ENCODE peak calls at places on chromosome 10, in ten cellular contexts. One of them, this sample, is unnamed.

GRCh38 chr10:35574924-35575352 is 30.2 kb upstream of the GJD4 start:
- DNase-seq in AG04450: peak
- DNase-seq in stimulated activated naive CD8-positive, alpha-beta T cell treated with anti-CD3 and anti-CD28 coated beads, Interleukin-15, Interleukin-2, amounts not matched to agents 100 U/mL and 50 U/mL, for 24 hours: no peak
- DNase-seq in stimulated activated CD4-positive, alpha-beta T cell treated with anti-CD3 and anti-CD28 coated beads, Interleukin-15, amount 100 ng/mL, for 1 hour: no peak
- DNase-seq in IMR-90: peak
- DNase-seq in omental fat pad: no peak
- DNase-seq in WTC11: peak
- DNase-seq in activated CD8-positive, alpha-beta memory T cell treated with anti-CD3 and anti-CD28 coated beads for 48 hours: no peak
- DNase-seq in activated naive CD4-positive, alpha-beta T cell treated with anti-CD3 and anti-CD28 coated beads, Interleukin-2, amount 10 ng/mL, durations not matched to agents 7 days and 5 days: no peak
- DNase-seq in T-helper 9 cell: no peak
- DNase-seq in this sample: no peak

GRCh38 chr10:31912289-31912688 is 16.3 kb downstream of the ARHGAP12 start:
- DNase-seq in AG04450: no peak
- DNase-seq in stimulated activated naive CD8-positive, alpha-beta T cell treated with anti-CD3 and anti-CD28 coated beads, Interleukin-15, Interleukin-2, amounts not matched to agents 100 U/mL and 50 U/mL, for 24 hours: no peak
- DNase-seq in stimulated activated CD4-positive, alpha-beta T cell treated with anti-CD3 and anti-CD28 coated beads, Interleukin-15, amount 100 ng/mL, for 1 hour: no peak
- DNase-seq in IMR-90: peak
- DNase-seq in omental fat pad: no peak
- DNase-seq in WTC11: no peak
- DNase-seq in activated CD8-positive, alpha-beta memory T cell treated with anti-CD3 and anti-CD28 coated beads for 48 hours: no peak
- DNase-seq in activated naive CD4-positive, alpha-beta T cell treated with anti-CD3 and anti-CD28 coated beads, Interleukin-2, amount 10 ng/mL, durations not matched to agents 7 days and 5 days: no peak
- DNase-seq in T-helper 9 cell: no peak
- DNase-seq in this sample: no peak

GRCh38 chr10:101310528-101311439 is 43.2 kb upstream of the BTRC start:
- DNase-seq in AG04450: no peak
- DNase-seq in stimulated activated naive CD8-positive, alpha-beta T cell treated with anti-CD3 and anti-CD28 coated beads, Interleukin-15, Interleukin-2, amounts not matched to agents 100 U/mL and 50 U/mL, for 24 hours: peak
- DNase-seq in stimulated activated CD4-positive, alpha-beta T cell treated with anti-CD3 and anti-CD28 coated beads, Interleukin-15, amount 100 ng/mL, for 1 hour: no peak
- DNase-seq in IMR-90: no peak
- DNase-seq in omental fat pad: no peak
- DNase-seq in WTC11: peak
- DNase-seq in activated CD8-positive, alpha-beta memory T cell treated with anti-CD3 and anti-CD28 coated beads for 48 hours: no peak
- DNase-seq in activated naive CD4-positive, alpha-beta T cell treated with anti-CD3 and anti-CD28 coated beads, Interleukin-2, amount 10 ng/mL, durations not matched to agents 7 days and 5 days: no peak
- DNase-seq in T-helper 9 cell: no peak
- DNase-seq in this sample: no peak

GRCh38 chr10:37403776-37404175 is 278.4 kb downstream of the ANKRD30A start:
- DNase-seq in AG04450: no peak
- DNase-seq in stimulated activated naive CD8-positive, alpha-beta T cell treated with anti-CD3 and anti-CD28 coated beads, Interleukin-15, Interleukin-2, amounts not matched to agents 100 U/mL and 50 U/mL, for 24 hours: no peak
- DNase-seq in stimulated activated CD4-positive, alpha-beta T cell treated with anti-CD3 and anti-CD28 coated beads, Interleukin-15, amount 100 ng/mL, for 1 hour: no peak
- DNase-seq in IMR-90: no peak
- DNase-seq in omental fat pad: no peak
- DNase-seq in WTC11: no peak
- DNase-seq in activated CD8-positive, alpha-beta memory T cell treated with anti-CD3 and anti-CD28 coated beads for 48 hours: no peak
- DNase-seq in activated naive CD4-positive, alpha-beta T cell treated with anti-CD3 and anti-CD28 coated beads, Interleukin-2, amount 10 ng/mL, durations not matched to agents 7 days and 5 days: no peak
- DNase-seq in T-helper 9 cell: no peak
- DNase-seq in this sample: no peak

GRCh38 chr10:29150010-29150409 is 138.9 kb upstream of the LYZL1 start:
- DNase-seq in AG04450: no peak
- DNase-seq in stimulated activated naive CD8-positive, alpha-beta T cell treated with anti-CD3 and anti-CD28 coated beads, Interleukin-15, Interleukin-2, amounts not matched to agents 100 U/mL and 50 U/mL, for 24 hours: no peak
- DNase-seq in stimulated activated CD4-positive, alpha-beta T cell treated with anti-CD3 and anti-CD28 coated beads, Interleukin-15, amount 100 ng/mL, for 1 hour: no peak
- DNase-seq in IMR-90: no peak
- DNase-seq in omental fat pad: no peak
- DNase-seq in WTC11: no peak
- DNase-seq in activated CD8-positive, alpha-beta memory T cell treated with anti-CD3 and anti-CD28 coated beads for 48 hours: no peak
- DNase-seq in activated naive CD4-positive, alpha-beta T cell treated with anti-CD3 and anti-CD28 coated beads, Interleukin-2, amount 10 ng/mL, durations not matched to agents 7 days and 5 days: no peak
- DNase-seq in T-helper 9 cell: no peak
- DNase-seq in this sample: no peak

GRCh38 chr10:26725837-26726727 is 28.6 kb downstream of the PDSS1 start:
- DNase-seq in AG04450: peak
- DNase-seq in stimulated activated naive CD8-positive, alpha-beta T cell treated with anti-CD3 and anti-CD28 coated beads, Interleukin-15, Interleukin-2, amounts not matched to agents 100 U/mL and 50 U/mL, for 24 hours: peak
- DNase-seq in stimulated activated CD4-positive, alpha-beta T cell treated with anti-CD3 and anti-CD28 coated beads, Interleukin-15, amount 100 ng/mL, for 1 hour: peak
- DNase-seq in IMR-90: peak
- DNase-seq in omental fat pad: no peak
- DNase-seq in WTC11: no peak
- DNase-seq in activated CD8-positive, alpha-beta memory T cell treated with anti-CD3 and anti-CD28 coated beads for 48 hours: no peak
- DNase-seq in activated naive CD4-positive, alpha-beta T cell treated with anti-CD3 and anti-CD28 coated beads, Interleukin-2, amount 10 ng/mL, durations not matched to agents 7 days and 5 days: peak
- DNase-seq in T-helper 9 cell: peak
- DNase-seq in this sample: peak

GRCh38 chr10:30589441-30589840 is 40.1 kb downstream of the LYZL2 start:
- DNase-seq in AG04450: no peak
- DNase-seq in stimulated activated naive CD8-positive, alpha-beta T cell treated with anti-CD3 and anti-CD28 coated beads, Interleukin-15, Interleukin-2, amounts not matched to agents 100 U/mL and 50 U/mL, for 24 hours: no peak
- DNase-seq in stimulated activated CD4-positive, alpha-beta T cell treated with anti-CD3 and anti-CD28 coated beads, Interleukin-15, amount 100 ng/mL, for 1 hour: no peak
- DNase-seq in IMR-90: no peak
- DNase-seq in omental fat pad: no peak
- DNase-seq in WTC11: no peak
- DNase-seq in activated CD8-positive, alpha-beta memory T cell treated with anti-CD3 and anti-CD28 coated beads for 48 hours: no peak
- DNase-seq in activated naive CD4-positive, alpha-beta T cell treated with anti-CD3 and anti-CD28 coated beads, Interleukin-2, amount 10 ng/mL, durations not matched to agents 7 days and 5 days: no peak
- DNase-seq in T-helper 9 cell: no peak
- DNase-seq in this sample: no peak

GRCh38 chr10:30040597-30040996 is 18.8 kb downstream of the JCAD start:
- DNase-seq in AG04450: no peak
- DNase-seq in stimulated activated naive CD8-positive, alpha-beta T cell treated with anti-CD3 and anti-CD28 coated beads, Interleukin-15, Interleukin-2, amounts not matched to agents 100 U/mL and 50 U/mL, for 24 hours: no peak
- DNase-seq in stimulated activated CD4-positive, alpha-beta T cell treated with anti-CD3 and anti-CD28 coated beads, Interleukin-15, amount 100 ng/mL, for 1 hour: no peak
- DNase-seq in IMR-90: no peak
- DNase-seq in omental fat pad: no peak
- DNase-seq in WTC11: no peak
- DNase-seq in activated CD8-positive, alpha-beta memory T cell treated with anti-CD3 and anti-CD28 coated beads for 48 hours: no peak
- DNase-seq in activated naive CD4-positive, alpha-beta T cell treated with anti-CD3 and anti-CD28 coated beads, Interleukin-2, amount 10 ng/mL, durations not matched to agents 7 days and 5 days: no peak
- DNase-seq in T-helper 9 cell: no peak
- DNase-seq in this sample: no peak

GRCh38 chr10:132252412-132252811 is 55.3 kb downstream of the STK32C start:
- DNase-seq in AG04450: no peak
- DNase-seq in stimulated activated naive CD8-positive, alpha-beta T cell treated with anti-CD3 and anti-CD28 coated beads, Interleukin-15, Interleukin-2, amounts not matched to agents 100 U/mL and 50 U/mL, for 24 hours: no peak
- DNase-seq in stimulated activated CD4-positive, alpha-beta T cell treated with anti-CD3 and anti-CD28 coated beads, Interleukin-15, amount 100 ng/mL, for 1 hour: no peak
- DNase-seq in IMR-90: no peak
- DNase-seq in omental fat pad: no peak
- DNase-seq in WTC11: no peak
- DNase-seq in activated CD8-positive, alpha-beta memory T cell treated with anti-CD3 and anti-CD28 coated beads for 48 hours: no peak
- DNase-seq in activated naive CD4-positive, alpha-beta T cell treated with anti-CD3 and anti-CD28 coated beads, Interleukin-2, amount 10 ng/mL, durations not matched to agents 7 days and 5 days: no peak
- DNase-seq in T-helper 9 cell: no peak
- DNase-seq in this sample: no peak

GRCh38 chr10:116627386-116627933 is 6.7 kb downstream of the PNLIPRP2 start:
- DNase-seq in AG04450: no peak
- DNase-seq in stimulated activated naive CD8-positive, alpha-beta T cell treated with anti-CD3 and anti-CD28 coated beads, Interleukin-15, Interleukin-2, amounts not matched to agents 100 U/mL and 50 U/mL, for 24 hours: no peak
- DNase-seq in stimulated activated CD4-positive, alpha-beta T cell treated with anti-CD3 and anti-CD28 coated beads, Interleukin-15, amount 100 ng/mL, for 1 hour: no peak
- DNase-seq in IMR-90: no peak
- DNase-seq in omental fat pad: no peak
- DNase-seq in WTC11: peak
- DNase-seq in activated CD8-positive, alpha-beta memory T cell treated with anti-CD3 and anti-CD28 coated beads for 48 hours: no peak
- DNase-seq in activated naive CD4-positive, alpha-beta T cell treated with anti-CD3 and anti-CD28 coated beads, Interleukin-2, amount 10 ng/mL, durations not matched to agents 7 days and 5 days: no peak
- DNase-seq in T-helper 9 cell: no peak
- DNase-seq in this sample: peak

GRCh38 chr10:11594589-11595394 is 16.7 kb downstream of the USP6NL start:
- DNase-seq in AG04450: no peak
- DNase-seq in stimulated activated naive CD8-positive, alpha-beta T cell treated with anti-CD3 and anti-CD28 coated beads, Interleukin-15, Interleukin-2, amounts not matched to agents 100 U/mL and 50 U/mL, for 24 hours: no peak
- DNase-seq in stimulated activated CD4-positive, alpha-beta T cell treated with anti-CD3 and anti-CD28 coated beads, Interleukin-15, amount 100 ng/mL, for 1 hour: no peak
- DNase-seq in IMR-90: no peak
- DNase-seq in omental fat pad: no peak
- DNase-seq in WTC11: no peak
- DNase-seq in activated CD8-positive, alpha-beta memory T cell treated with anti-CD3 and anti-CD28 coated beads for 48 hours: no peak
- DNase-seq in activated naive CD4-positive, alpha-beta T cell treated with anti-CD3 and anti-CD28 coated beads, Interleukin-2, amount 10 ng/mL, durations not matched to agents 7 days and 5 days: no peak
- DNase-seq in T-helper 9 cell: no peak
- DNase-seq in this sample: no peak

GRCh38 chr10:113912582-113912981 is 58.1 kb downstream of the NHLRC2 start:
- DNase-seq in AG04450: no peak
- DNase-seq in stimulated activated naive CD8-positive, alpha-beta T cell treated with anti-CD3 and anti-CD28 coated beads, Interleukin-15, Interleukin-2, amounts not matched to agents 100 U/mL and 50 U/mL, for 24 hours: no peak
- DNase-seq in stimulated activated CD4-positive, alpha-beta T cell treated with anti-CD3 and anti-CD28 coated beads, Interleukin-15, amount 100 ng/mL, for 1 hour: no peak
- DNase-seq in IMR-90: no peak
- DNase-seq in omental fat pad: no peak
- DNase-seq in WTC11: no peak
- DNase-seq in activated CD8-positive, alpha-beta memory T cell treated with anti-CD3 and anti-CD28 coated beads for 48 hours: no peak
- DNase-seq in activated naive CD4-positive, alpha-beta T cell treated with anti-CD3 and anti-CD28 coated beads, Interleukin-2, amount 10 ng/mL, durations not matched to agents 7 days and 5 days: no peak
- DNase-seq in T-helper 9 cell: no peak
- DNase-seq in this sample: no peak

GRCh38 chr10:33422779-33423520 is 88.5 kb upstream of the NRP1 start:
- DNase-seq in AG04450: no peak
- DNase-seq in stimulated activated naive CD8-positive, alpha-beta T cell treated with anti-CD3 and anti-CD28 coated beads, Interleukin-15, Interleukin-2, amounts not matched to agents 100 U/mL and 50 U/mL, for 24 hours: no peak
- DNase-seq in stimulated activated CD4-positive, alpha-beta T cell treated with anti-CD3 and anti-CD28 coated beads, Interleukin-15, amount 100 ng/mL, for 1 hour: no peak
- DNase-seq in IMR-90: no peak
- DNase-seq in omental fat pad: no peak
- DNase-seq in WTC11: no peak
- DNase-seq in activated CD8-positive, alpha-beta memory T cell treated with anti-CD3 and anti-CD28 coated beads for 48 hours: no peak
- DNase-seq in activated naive CD4-positive, alpha-beta T cell treated with anti-CD3 and anti-CD28 coated beads, Interleukin-2, amount 10 ng/mL, durations not matched to agents 7 days and 5 days: no peak
- DNase-seq in T-helper 9 cell: no peak
- DNase-seq in this sample: no peak

GRCh38 chr10:125859128-125859817 is 21.8 kb downstream of the DHX32 start:
- DNase-seq in AG04450: no peak
- DNase-seq in stimulated activated naive CD8-positive, alpha-beta T cell treated with anti-CD3 and anti-CD28 coated beads, Interleukin-15, Interleukin-2, amounts not matched to agents 100 U/mL and 50 U/mL, for 24 hours: no peak
- DNase-seq in stimulated activated CD4-positive, alpha-beta T cell treated with anti-CD3 and anti-CD28 coated beads, Interleukin-15, amount 100 ng/mL, for 1 hour: no peak
- DNase-seq in IMR-90: no peak
- DNase-seq in omental fat pad: no peak
- DNase-seq in WTC11: no peak
- DNase-seq in activated CD8-positive, alpha-beta memory T cell treated with anti-CD3 and anti-CD28 coated beads for 48 hours: no peak
- DNase-seq in activated naive CD4-positive, alpha-beta T cell treated with anti-CD3 and anti-CD28 coated beads, Interleukin-2, amount 10 ng/mL, durations not matched to agents 7 days and 5 days: no peak
- DNase-seq in T-helper 9 cell: no peak
- DNase-seq in this sample: no peak

GRCh38 chr10:60664859-60665258 is 113.4 kb upstream of the CDK1 start:
- DNase-seq in AG04450: no peak
- DNase-seq in stimulated activated naive CD8-positive, alpha-beta T cell treated with anti-CD3 and anti-CD28 coated beads, Interleukin-15, Interleukin-2, amounts not matched to agents 100 U/mL and 50 U/mL, for 24 hours: no peak
- DNase-seq in stimulated activated CD4-positive, alpha-beta T cell treated with anti-CD3 and anti-CD28 coated beads, Interleukin-15, amount 100 ng/mL, for 1 hour: no peak
- DNase-seq in IMR-90: peak
- DNase-seq in omental fat pad: no peak
- DNase-seq in WTC11: no peak
- DNase-seq in activated CD8-positive, alpha-beta memory T cell treated with anti-CD3 and anti-CD28 coated beads for 48 hours: no peak
- DNase-seq in activated naive CD4-positive, alpha-beta T cell treated with anti-CD3 and anti-CD28 coated beads, Interleukin-2, amount 10 ng/mL, durations not matched to agents 7 days and 5 days: no peak
- DNase-seq in T-helper 9 cell: no peak
- DNase-seq in this sample: no peak

This sample was measured in glutamatergic neuron.